ENCODE peak calls at places on chromosomes 16 and 17, in five cellular contexts. N is CD4-positive, alpha-beta T cell; J is GM03348; H is lung; R is NCI-H1417. X is an unnamed sample.

GRCh38 chr17:46726106-46726670 is 92.3 kb downstream of the WNT3 start:
- DNase-seq in N (no peak), H (no peak), R (no peak), J (no peak), X (no peak)

GRCh38 chr17:79057727-79058400 is 16.8 kb upstream of the ENGASE start:
- DNase-seq in N (no peak), J (no peak), H (no peak), R (no peak), X (no peak)

GRCh38 chr17:68433211-68433610 is 24.1 kb downstream of the WIPI1 start:
- DNase-seq in N (no peak), J (no peak), R (no peak), H (no peak), X (no peak)

GRCh38 chr16:10619271-10619849 is 39.0 kb upstream of the EMP2 start:
- DNase-seq in H (peak), N (no peak), R (no peak), J (no peak), X (peak)

GRCh38 chr16:11034005-11034404 is 89.6 kb downstream of the CLEC16A start:
- DNase-seq in R (no peak), N (no peak), H (no peak), J (peak), X (no peak)

GRCh38 chr16:89953671-89954406 is 5.3 kb downstream of the DEF8 start:
- DNase-seq in N (no peak), J (no peak), H (no peak), R (no peak), X (peak)

GRCh38 chr17:75842963-75843576 is 1.1 kb downstream of the UNC13D start:
- DNase-seq in H (no peak), R (no peak), J (no peak), N (no peak), X (no peak)

GRCh38 chr17:9839433-9839832 is 13.7 kb downstream of the GLP2R start:
- DNase-seq in J (no peak), H (no peak), N (no peak), R (no peak), X (no peak)

GRCh38 chr17:7294614-7295153 is at the start of gene YBX2:
- DNase-seq in N (peak), J (peak), R (peak), H (no peak), X (peak)

GRCh38 chr17:42520540-42520951 is 15.5 kb upstream of the NAGLU start:
- DNase-seq in J (no peak), R (peak), N (no peak), H (no peak), X (no peak)

GRCh38 chr17:61444831-61445230 is 7.4 kb upstream of the TBX4 start:
- DNase-seq in N (no peak), J (peak), R (peak), H (no peak), X (no peak)

GRCh38 chr16:54125751-54126655 is 160.6 kb downstream of the IRX3 start:
- DNase-seq in H (no peak), R (peak), J (no peak), N (no peak), X (no peak)

GRCh38 chr17:39219647-39220154 is 6.0 kb downstream of the STAC2 start:
- DNase-seq in J (no peak), H (no peak), N (no peak), R (no peak), X (no peak)

GRCh38 chr16:85451646-85452363 is 161.3 kb upstream of the GSE1 start:
- DNase-seq in R (peak), H (no peak), J (no peak), N (no peak), X (no peak)

GRCh38 chr16:30005341-30006094 is 5.3 kb downstream of the DOC2A start:
- DNase-seq in R (peak), J (peak), H (no peak), N (peak), X (peak)

GRCh38 chr17:8237886-8238285 is 10.0 kb downstream of the CTC1 start:
- DNase-seq in H (no peak), R (no peak), J (no peak), N (no peak), X (no peak)

GRCh38 chr17:82236142-82236971 is 7.5 kb downstream of the SLC16A3 start:
- DNase-seq in H (no peak), R (peak), N (peak), J (peak), X (peak)

X was measured in naive B cell.